ENCODE peak calls at places on chromosome 10, in six cellular contexts. H is GM23338, T is SK-N-SH, Q is HCT116, A is endothelial cell of umbilical vein, B is right cardiac atrium. L is an unnamed sample.
A peak's percentile ranks its signal among the peaks of the same experiment; 100 is the strongest.

GRCh38 chr10:42543840-42544372 is 94.5 kb downstream of the ZNF33B start:
- DNase-seq in B (no peak), H (no peak), Q (no peak), A (peak; percentile 56), T (no peak), L (no peak)

GRCh38 chr10:69895759-69896158 is 94.1 kb downstream of the COL13A1 start:
- DNase-seq in H (no peak), A (no peak), Q (no peak), B (peak; percentile 62), T (peak; percentile 58), L (no peak)

GRCh38 chr10:29908977-29909376 is 150.4 kb downstream of the JCAD start:
- DNase-seq in B (no peak), Q (no peak), H (no peak), T (no peak), A (peak; percentile 33), L (no peak)

GRCh38 chr10:34319197-34319846 is 495.8 kb downstream of the PARD3 start:
- DNase-seq in B (no peak), A (peak; percentile 58), T (peak; percentile 9), H (no peak), Q (peak; percentile 10), L (peak; percentile 73)

GRCh38 chr10:126387041-126387908 is 1.0 kb downstream of the ADAM12 start:
- DNase-seq in A (peak; percentile 48), Q (no peak), B (peak; percentile 84), H (peak; percentile 80), T (peak; percentile 80), L (peak; percentile 70)

GRCh38 chr10:120961720-120962259 is 110.6 kb downstream of the WDR11 start:
- DNase-seq in T (no peak), B (peak; percentile 69), H (no peak), Q (no peak), A (no peak), L (no peak)

GRCh38 chr10:114492351-114493037 is 88.2 kb upstream of the AFAP1L2 start:
- DNase-seq in Q (no peak), T (no peak), A (peak; percentile 69), H (no peak), B (no peak), L (no peak)

GRCh38 chr10:92970301-92971070 is 90.1 kb upstream of the CYP26C1 start:
- DNase-seq in Q (no peak), H (no peak), A (no peak), B (no peak), T (no peak), L (peak; percentile 95)

GRCh38 chr10:121668336-121669009 is 70.2 kb upstream of the FGFR2 start:
- DNase-seq in H (peak; percentile 64), T (peak; percentile 90), B (peak; percentile 80), A (peak; percentile 65), Q (no peak), L (no peak)

GRCh38 chr10:60069311-60069710 is 163.0 kb upstream of the CCDC6 start:
- DNase-seq in B (no peak), A (no peak), Q (no peak), T (no peak), H (no peak), L (no peak)

GRCh38 chr10:47440207-47440606 is 43.7 kb downstream of the ANXA8 start:
- DNase-seq in H (peak; percentile 21), Q (no peak), B (no peak), T (no peak), A (no peak), L (no peak)

GRCh38 chr10:132939957-132940790 is 2.2 kb downstream of the CFAP46 start:
- DNase-seq in Q (no peak), B (no peak), A (peak; percentile 30), H (peak; percentile 74), T (peak; percentile 57), L (no peak)

GRCh38 chr10:23558361-23558799 is 119.5 kb downstream of the OTUD1 start:
- DNase-seq in H (no peak), A (no peak), Q (no peak), T (no peak), B (no peak), L (no peak)
- H3K4me1 ChIP-seq in H (no peaks in the 10 kb centered on the region), A (no peaks in the 10 kb centered on the region), Q (no peaks in the 10 kb centered on the region), T (no peaks in the 10 kb centered on the region), B (no peaks in the 10 kb centered on the region), L (no peaks in the 10 kb centered on the region)

GRCh38 chr10:77892021-77892739 is 34.4 kb downstream of the DLG5 start:
- DNase-seq in A (no peak), H (no peak), T (no peak), B (no peak), Q (no peak), L (no peak)
- H3K27ac ChIP-seq in A (no peak overlapping the region), H (peak overlapping the region; percentile 76), T (peak overlapping the region; percentile 60), B (no peak overlapping the region), Q (no peak overlapping the region), L (no peak overlapping the region)

GRCh38 chr10:119221666-119222065 is 14.3 kb downstream of the GRK5 start:
- DNase-seq in H (no peak), A (no peak), Q (no peak), T (no peak), B (no peak), L (no peak)

GRCh38 chr10:119217937-119218579 is 10.7 kb downstream of the GRK5 start:
- DNase-seq in Q (no peak), A (no peak), H (no peak), T (no peak), B (no peak), L (no peak)

GRCh38 chr10:119221201-119221600 is 13.8 kb downstream of the GRK5 start:
- DNase-seq in Q (no peak), B (no peak), A (no peak), T (no peak), H (no peak), L (no peak)

GRCh38 chr10:119217401-119217800 is 10.0 kb downstream of the GRK5 start:
- DNase-seq in T (no peak), A (no peak), H (no peak), B (peak; percentile 64), Q (no peak), L (no peak)

GRCh38 chr10:119219747-119220320 is 12.5 kb downstream of the GRK5 start:
- DNase-seq in Q (no peak), T (no peak), H (no peak), B (no peak), A (no peak), L (no peak)
- H3K4me1 ChIP-seq in Q (no peaks in the 10 kb centered on the region), T (peaks cover 38% of the 10 kb centered on the region), H (peaks cover 9% of the 10 kb centered on the region), B (peaks cover 36% of the 10 kb centered on the region), A (no peaks in the 10 kb centered on the region), L (peaks cover 8% of the 10 kb centered on the region)

GRCh38 chr10:26622891-26623290 is 74.6 kb upstream of the PDSS1 start:
- DNase-seq in H (no peak), T (no peak), A (no peak), B (no peak), Q (no peak), L (no peak)
- H3K27ac ChIP-seq in H (no peak overlapping the region), T (no peak overlapping the region), A (no peak overlapping the region), B (no peak overlapping the region), Q (no peak overlapping the region), L (no peak overlapping the region)

GRCh38 chr10:80486785-80487421 is 32.8 kb downstream of the TSPAN14 start:
- DNase-seq in B (no peak), H (no peak), Q (no peak), A (no peak), T (no peak), L (no peak)
- H3K4me1 ChIP-seq in B (peaks cover 25% of the 10 kb centered on the region), H (peaks cover 26% of the 10 kb centered on the region), Q (peaks cover 41% of the 10 kb centered on the region), A (peaks cover 43% of the 10 kb centered on the region), T (no peaks in the 10 kb centered on the region), L (peaks cover 42% of the 10 kb centered on the region)

GRCh38 chr10:112404612-112405011 is 30.7 kb downstream of the ACSL5 start:
- DNase-seq in B (no peak), Q (peak; percentile 74), H (no peak), A (peak; percentile 29), T (no peak), L (no peak)
- H3K27ac ChIP-seq in B (no peak overlapping the region), Q (peak overlapping the region; percentile 90), H (no peak overlapping the region), A (no peak overlapping the region), T (no peak overlapping the region), L (no peak overlapping the region)

GRCh38 chr10:65033957-65034356 is 1512.8 kb downstream of the REEP3 start:
- DNase-seq in Q (no peak), T (no peak), H (no peak), B (no peak), A (no peak), L (no peak)

GRCh38 chr10:65032867-65033769 is 1511.9 kb downstream of the REEP3 start:
- DNase-seq in T (no peak), H (no peak), A (no peak), B (no peak), Q (no peak), L (no peak)

GRCh38 chr10:65024886-65025285 is 1503.7 kb downstream of the REEP3 start:
- DNase-seq in Q (no peak), A (no peak), T (no peak), B (no peak), H (no peak), L (no peak)

DNA sequence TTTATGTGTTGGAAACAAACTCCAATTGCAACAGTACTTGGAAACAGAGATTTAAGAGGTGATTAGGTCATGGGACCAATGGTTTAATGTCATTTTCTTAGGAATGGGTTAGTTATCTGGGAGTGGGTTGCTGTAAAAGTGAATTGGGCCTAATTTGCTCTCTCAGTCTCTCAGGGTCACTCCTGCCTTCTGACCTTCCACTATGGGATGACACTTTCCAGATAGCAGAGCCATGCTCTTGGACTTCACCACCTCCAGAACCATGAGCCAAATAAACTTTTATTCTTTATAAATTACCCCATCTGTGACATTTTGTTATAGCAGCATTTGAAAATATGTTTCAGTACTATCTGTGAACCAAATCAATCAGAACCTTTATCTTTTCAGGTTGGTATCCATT is 1509.1 kb downstream of the REEP3 start:
- DNase-seq in B (no peak), T (no peak), H (no peak), A (no peak), Q (no peak), L (no peak)
- H3K4me1 ChIP-seq in B (no peaks in the 10 kb centered on the region), T (no peaks in the 10 kb centered on the region), H (no peaks in the 10 kb centered on the region), A (no peaks in the 10 kb centered on the region), Q (no peaks in the 10 kb centered on the region), L (no peaks in the 10 kb centered on the region)

GRCh38 chr10:62433901-62434300 is 59.7 kb downstream of the ZNF365 start:
- DNase-seq in H (no peak), Q (no peak), B (no peak), A (no peak), T (no peak), L (no peak)
- H3K27ac ChIP-seq in H (no peak overlapping the region), Q (no peak overlapping the region), B (no peak overlapping the region), A (peak overlapping the region; percentile 79), T (peak overlapping the region; percentile 72), L (peak overlapping the region; percentile 12)

GRCh38 chr10:35422236-35422635 is 85.9 kb downstream of the CCNY start:
- DNase-seq in B (no peak), Q (no peak), A (peak; percentile 91), H (no peak), T (no peak), L (no peak)
- H3K4me1 ChIP-seq in B (peaks cover 24% of the 10 kb centered on the region), Q (peaks cover 17% of the 10 kb centered on the region), A (peaks cover 67% of the 10 kb centered on the region), H (peaks cover 43% of the 10 kb centered on the region), T (peaks cover 31% of the 10 kb centered on the region), L (peaks cover 73% of the 10 kb centered on the region)